ENCODE peak calls at places on chromosomes 16 and 17, in seven cellular contexts. F is effector memory CD8-positive, alpha-beta T cell; U is fibroblast of lung; O is B cell; J is prostate gland; Y is putamen; C is heart right ventricle. Q is an unnamed sample.

GRCh38 chr17:71709271-71709670 is 411.5 kb upstream of the SOX9 start:
- DNase-seq in F (no peak), U (peak), O (no peak), J (no peak), Y (no peak), C (no peak), Q (no peak)

GRCh38 chr17:17062356-17062755 is 20.1 kb downstream of the MPRIP start:
- DNase-seq in F (no peak), U (no peak), O (no peak), J (no peak), Y (no peak), C (no peak), Q (no peak)

GRCh38 chr17:35129154-35129972 is 7.9 kb downstream of the FNDC8 start:
- DNase-seq in F (no peak), U (no peak), O (no peak), J (no peak), Y (no peak), C (no peak), Q (no peak)

GRCh38 chr16:35409503-35409902 is 1950.1 kb downstream of the TP53TG3F start:
- DNase-seq in F (no peak), U (no peak), O (no peak), J (no peak), Y (no peak), C (no peak), Q (no peak)

GRCh38 chr17:2419526-2419925 is 18.7 kb upstream of the MNT start:
- DNase-seq in F (no peak), U (no peak), O (no peak), J (no peak), Y (no peak), C (no peak), Q (no peak)

GRCh38 chr16:629289-630023 is 1.3 kb upstream of the WFIKKN1 start:
- DNase-seq in F (no peak), U (no peak), O (no peak), J (no peak), Y (no peak), C (no peak), Q (no peak)

GRCh38 chr16:2455081-2455845 is 4.6 kb upstream of the TEDC2 start:
- DNase-seq in F (no peak), U (no peak), O (no peak), J (no peak), Y (no peak), C (no peak), Q (no peak)

GRCh38 chr17:17144916-17145665 is 61.0 kb downstream of the PLD6 start:
- DNase-seq in F (no peak), U (no peak), O (no peak), J (no peak), Y (no peak), C (peak), Q (no peak)

Q was measured in GM19239.